ENCODE peak calls at places on chromosome 15, in nine cellular contexts. D, W, A, O, K, J, G, P and B are unnamed samples.

GRCh38 chr15:31245135-31245689 is 81.4 kb upstream of the KLF13 start:
- DNase-seq in D (no peak), W (peak), A (no peak), O (no peak), K (no peak), J (no peak), G (no peak), P (no peak), B (no peak)

GRCh38 chr15:40941528-40942336 is 11.5 kb upstream of the CHAC1 start:
- DNase-seq in D (peak), W (peak), A (peak), O (peak), K (peak), J (peak), G (peak), P (peak), B (peak)

GRCh38 chr15:74179101-74179841 is 5.8 kb downstream of the ISLR start:
- DNase-seq in D (no peak), W (no peak), A (peak), O (peak), K (no peak), J (no peak), G (peak), P (peak), B (no peak)

GRCh38 chr15:56351957-56352506 is 13.2 kb upstream of the TEX9 start:
- DNase-seq in D (no peak), W (no peak), A (no peak), O (no peak), K (no peak), J (no peak), G (no peak), P (no peak), B (peak)

GRCh38 chr15:41783272-41783660 is 9.0 kb downstream of the MAPKBP1 start:
- DNase-seq in D (no peak), W (no peak), A (no peak), O (no peak), K (no peak), J (no peak), G (no peak), P (no peak), B (no peak)

GRCh38 chr15:57610130-57610529 is 18.4 kb downstream of the MYZAP start:
- DNase-seq in D (no peak), W (no peak), A (peak), O (peak), K (no peak), J (no peak), G (peak), P (peak), B (no peak)

GRCh38 chr15:99435761-99436346 is 129.9 kb upstream of the MEF2A start:
- DNase-seq in D (no peak), W (no peak), A (no peak), O (no peak), K (no peak), J (no peak), G (peak), P (no peak), B (no peak)

GRCh38 chr15:75720787-75721461 is 8.3 kb upstream of the CSPG4 start:
- DNase-seq in D (no peak), W (peak), A (peak), O (peak), K (peak), J (no peak), G (peak), P (peak), B (peak)

GRCh38 chr15:52078876-52079700 is 33.5 kb downstream of the BCL2L10 start:
- DNase-seq in D (peak), W (peak), A (peak), O (peak), K (no peak), J (peak), G (peak), P (peak), B (peak)

GRCh38 chr15:91471410-91471993 is 371.4 kb downstream of the SV2B start:
- DNase-seq in D (no peak), W (no peak), A (no peak), O (no peak), K (no peak), J (peak), G (no peak), P (no peak), B (peak)

GRCh38 chr15:74252291-74253080 is 16.4 kb downstream of the CCDC33 start:
- DNase-seq in D (no peak), W (no peak), A (no peak), O (no peak), K (no peak), J (no peak), G (no peak), P (no peak), B (no peak)

GRCh38 chr15:52537459-52537858 is 8.8 kb upstream of the MYO5A start:
- DNase-seq in D (no peak), W (no peak), A (no peak), O (no peak), K (no peak), J (peak), G (no peak), P (no peak), B (no peak)

GRCh38 chr15:60751985-60752952 is 273.3 kb upstream of the ICE2 start:
- DNase-seq in D (no peak), W (no peak), A (no peak), O (no peak), K (peak), J (no peak), G (peak), P (peak), B (no peak)

GRCh38 chr15:68556139-68556990 is 22.4 kb upstream of the CORO2B start:
- DNase-seq in D (no peak), W (no peak), A (no peak), O (no peak), K (no peak), J (no peak), G (no peak), P (no peak), B (no peak)

GRCh38 chr15:25798207-25798931 is 64.8 kb downstream of the ATP10A start:
- DNase-seq in D (no peak), W (no peak), A (no peak), O (no peak), K (no peak), J (no peak), G (no peak), P (no peak), B (no peak)

GRCh38 chr15:66294157-66294931 is 976 bp downstream of the DIS3L start:
- DNase-seq in D (no peak), W (peak), A (peak), O (peak), K (no peak), J (no peak), G (no peak), P (no peak), B (peak)

GRCh38 chr15:91067026-91067425 is 33.0 kb upstream of the SV2B start:
- DNase-seq in D (no peak), W (no peak), A (peak), O (no peak), K (no peak), J (no peak), G (no peak), P (no peak), B (no peak)

GRCh38 chr15:64843996-64844395 is 2.3 kb downstream of the PLEKHO2 start:
- DNase-seq in D (no peak), W (peak), A (no peak), O (no peak), K (no peak), J (no peak), G (no peak), P (no peak), B (no peak)

GRCh38 chr15:48986240-48986639 is 22.5 kb upstream of the SHC4 start:
- DNase-seq in D (no peak), W (no peak), A (no peak), O (no peak), K (no peak), J (no peak), G (no peak), P (no peak), B (no peak)

GRCh38 chr15:31472636-31473383 is 146.2 kb downstream of the KLF13 start:
- DNase-seq in D (no peak), W (peak), A (no peak), O (no peak), K (no peak), J (peak), G (no peak), P (no peak), B (peak)

GRCh38 chr15:39300451-39301153 is 280.3 kb upstream of the THBS1 start:
- DNase-seq in D (no peak), W (no peak), A (peak), O (no peak), K (no peak), J (no peak), G (no peak), P (no peak), B (no peak)